ENCODE peak calls at places on chromosomes 3 and 15, in ten cellular contexts. H is PC-3, P is IMR-90, K is AG04449, U is stomach, I is glutamatergic neuron, T is adrenal gland, N is retinal pigment epithelial cell, W is lower leg skin, S is GM10248. J is an unnamed sample.

GRCh38 chr3:53286727-53287412 is 31.0 kb upstream of the TKT start:
- DNase-seq in W (no peak), T (peak; percentile 50), S (no peak), U (no peak), I (no peak), P (peak; percentile 76), H (no peak), N (no peak), K (no peak), J (no peak)

GRCh38 chr15:23877502-23878412 is 190.7 kb upstream of the NDN start:
- DNase-seq in I (peak; percentile 85), K (no peak), P (no peak), U (peak; percentile 52), T (peak; percentile 52), S (no peak), W (no peak), H (peak; percentile 55), N (no peak), J (no peak)

GRCh38 chr3:98982336-98982735 is 80.8 kb upstream of the DCBLD2 start:
- DNase-seq in W (no peak), T (no peak), U (no peak), I (no peak), S (no peak), P (peak; percentile 36), N (no peak), K (no peak), H (peak; percentile 36), J (no peak)

GRCh38 chr15:74826372-74826819 is at the start of gene CPLX3:
- DNase-seq in S (peak; percentile 69), P (no peak), H (no peak), W (no peak), U (peak; percentile 34), T (peak; percentile 61), N (no peak), K (no peak), I (no peak), J (no peak)

GRCh38 chr3:24548278-24548677 is 53.6 kb upstream of the THRB start:
- DNase-seq in H (no peak), K (no peak), U (no peak), P (no peak), T (no peak), I (no peak), S (no peak), W (no peak), N (no peak), J (peak; percentile 16)

GRCh38 chr3:17175187-17175839 is 290.6 kb downstream of the PLCL2 start:
- DNase-seq in S (no peak), T (peak; percentile 30), H (peak; percentile 68), U (no peak), W (no peak), P (peak; percentile 80), K (peak; percentile 76), I (no peak), N (peak; percentile 30), J (peak; percentile 62)

GRCh38 chr15:39589193-39589814 is 8.4 kb downstream of the THBS1 start:
- DNase-seq in P (no peak), I (no peak), K (peak; percentile 19), U (no peak), T (no peak), W (no peak), H (peak; percentile 5), S (no peak), N (no peak), J (no peak)

GRCh38 chr15:59360305-59360704 is 12.4 kb downstream of the MYO1E start:
- DNase-seq in I (no peak), P (no peak), T (no peak), W (no peak), U (no peak), S (no peak), K (no peak), H (no peak), N (no peak), J (no peak)

GRCh38 chr15:59224474-59224873 is 17.8 kb downstream of the LDHAL6B start:
- DNase-seq in H (no peak), U (peak; percentile 32), N (no peak), P (no peak), I (no peak), T (peak; percentile 43), S (no peak), W (no peak), K (no peak), J (no peak)

GRCh38 chr3:196163687-196164493 is 47.3 kb downstream of the ZDHHC19 start:
- DNase-seq in T (no peak), S (no peak), P (no peak), W (no peak), H (no peak), N (peak; percentile 44), K (no peak), I (peak; percentile 34), U (no peak), J (peak; percentile 76)

GRCh38 chr3:105616374-105616915 is 249.7 kb downstream of the ALCAM start:
- DNase-seq in P (no peak), W (no peak), T (no peak), H (no peak), N (no peak), S (no peak), U (no peak), I (no peak), K (no peak), J (no peak)

GRCh38 chr3:14861451-14862302 is 42.9 kb downstream of the FGD5 start:
- DNase-seq in K (no peak), S (no peak), P (no peak), H (no peak), N (no peak), I (no peak), W (no peak), U (no peak), T (no peak), J (no peak)

GRCh38 chr3:14864131-14864530 is 45.4 kb downstream of the FGD5 start:
- DNase-seq in N (no peak), T (no peak), U (no peak), K (no peak), H (no peak), P (no peak), W (no peak), S (no peak), I (no peak), J (no peak)

GRCh38 chr3:14862661-14863230 is 44.0 kb downstream of the FGD5 start:
- DNase-seq in H (no peak), T (no peak), P (no peak), W (no peak), S (no peak), U (no peak), K (no peak), I (no peak), N (no peak), J (no peak)

GRCh38 chr3:14862303-14862660 is 43.5 kb downstream of the FGD5 start:
- DNase-seq in I (no peak), P (no peak), U (no peak), K (no peak), N (no peak), T (no peak), S (no peak), W (no peak), H (no peak), J (no peak)

DNA sequence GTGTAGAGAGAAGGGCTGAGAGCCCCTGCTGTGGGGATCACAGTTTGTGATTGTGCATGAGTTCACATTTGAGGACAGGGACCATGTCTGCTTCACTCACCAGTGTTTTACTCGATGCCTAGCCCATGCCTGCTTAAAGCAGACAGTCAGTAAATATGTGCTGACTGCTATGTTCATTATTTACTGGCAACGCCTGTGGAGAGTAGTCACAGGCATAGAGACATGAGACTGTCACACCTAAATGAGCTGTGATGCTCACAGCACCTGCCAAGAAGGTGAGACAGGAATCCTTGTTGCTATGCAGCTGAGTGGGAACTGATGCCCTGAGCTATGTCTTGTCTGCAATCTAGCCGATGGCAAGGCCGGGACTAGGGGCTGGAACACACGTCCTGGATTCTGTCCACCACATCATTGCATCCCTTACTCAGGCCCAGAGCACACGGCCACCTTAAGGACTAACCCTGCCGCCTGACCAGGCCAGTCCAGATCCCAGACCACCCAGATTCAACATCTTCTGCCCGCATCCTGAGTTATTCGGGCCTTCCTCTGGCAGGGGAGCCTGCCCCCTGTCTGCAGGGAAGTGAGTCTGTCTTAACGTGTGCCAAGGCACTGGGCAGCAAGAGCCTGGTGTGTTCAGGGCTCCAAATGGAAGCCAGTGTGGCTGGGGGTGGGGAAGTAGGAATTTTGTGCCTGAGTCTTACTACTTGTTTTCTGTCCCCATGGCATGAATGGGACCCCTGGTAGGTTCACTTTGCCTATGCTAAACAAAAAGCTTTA is 44.8 kb downstream of the FGD5 start:
- DNase-seq in K (no peak), T (no peak), W (no peak), P (no peak), H (no peak), S (no peak), I (no peak), U (no peak), N (no peak), J (no peak)
- TF ChIP-seq CTCF in K (no peak), T (peak; percentile 4), W (no peak), P (no peak), H (peak; percentile 44), S (no peak), I (no peak), U (no peak), N (peak; percentile 37), J (no peak)

DNA sequence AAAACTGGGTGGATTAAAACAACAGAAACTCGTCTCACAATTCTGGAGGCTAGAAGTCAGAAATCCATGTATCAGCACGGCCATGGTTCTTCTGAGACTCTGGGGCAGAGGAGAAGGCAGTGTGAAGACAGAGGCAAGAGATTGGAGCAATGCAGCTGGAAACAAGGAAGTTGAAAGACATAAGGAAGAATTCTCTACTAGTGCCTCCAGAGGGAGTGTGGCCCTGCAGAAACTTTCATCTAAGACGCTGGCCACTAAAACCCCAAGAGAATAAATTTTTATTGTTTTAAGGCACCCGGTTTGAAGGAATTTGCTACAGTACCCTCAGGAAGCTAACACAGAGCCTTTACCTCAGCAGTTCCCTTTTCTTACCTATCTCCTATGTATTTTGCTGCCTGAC is 1012.2 kb upstream of the CADM2 start:
- DNase-seq in W (no peak), P (no peak), S (no peak), H (peak; percentile 52), U (no peak), K (no peak), I (no peak), T (no peak), N (no peak), J (peak; percentile 26)
- TF ChIP-seq CTCF in W (no peak), P (no peak), S (no peak), H (peak; percentile 59), U (no peak), K (no peak), I (no peak), T (no peak), N (peak; percentile 49), J (peak; percentile 14)

DNA sequence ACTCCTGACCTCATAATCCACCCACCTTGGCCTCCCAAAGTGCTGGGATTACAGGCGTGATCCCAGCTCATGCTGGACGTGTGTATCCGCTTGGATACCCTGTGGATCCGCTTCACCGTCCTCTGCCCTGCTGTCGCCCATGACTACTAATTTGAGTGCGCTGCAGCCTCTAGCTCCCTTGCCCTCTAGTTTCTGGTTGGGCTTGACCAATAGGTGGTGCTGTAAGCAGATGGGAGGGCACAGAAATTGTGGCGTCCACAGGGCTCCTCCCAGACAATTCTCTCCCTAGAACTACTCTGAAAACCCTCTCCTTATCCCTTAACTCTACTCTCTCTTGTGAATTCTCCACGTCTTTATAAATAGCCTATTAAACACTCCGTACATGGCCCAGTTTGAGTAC is 36.2 kb downstream of the ZPLD1 start:
- DNase-seq in W (no peak), P (no peak), S (no peak), T (no peak), U (no peak), N (no peak), H (peak; percentile 23), I (peak; percentile 27), K (no peak), J (peak; percentile 20)
- TF ChIP-seq CTCF in W (no peak), P (no peak), S (no peak), T (no peak), U (no peak), N (no peak), H (peak; percentile 50), I (no peak), K (no peak), J (no peak)

GRCh38 chr3:149367021-149367840 is 10.2 kb downstream of the TM4SF1 start:
- DNase-seq in T (no peak), K (no peak), N (no peak), P (peak; percentile 76), U (no peak), I (no peak), H (peak; percentile 99), W (no peak), S (no peak), J (peak; percentile 90)
- TF ChIP-seq CTCF in T (no peak), K (no peak), N (no peak), P (no peak), U (no peak), I (no peak), H (no peak), W (no peak), S (no peak), J (no peak)

J was measured in MCF 10A.